ENCODE peak calls at places on chromosomes 2 and 18, in ten cellular contexts. I is neural crest cell; Y is GM19239; X is hypothalamus; J is germinal center; O is globus pallidus; R is activated CD8-positive, alpha-beta memory T cell treated with anti-CD3 and anti-CD28 coated beads, Interleukin-2, amount 50 U/mL, for 48 hours; T is cardiac muscle cell; P is stimulated activated CD8-positive, alpha-beta memory T cell treated with anti-CD3 and anti-CD28 coated beads, Interleukin-15, amount 100 ng/mL, for 1 hour; U is Caki2. M is an unnamed sample.

GRCh38 chr2:134917958-134918517 is 584 bp upstream of the CCNT2 start:
- DNase-seq in I (no peak), T (no peak), Y (peak), U (no peak), O (no peak), R (peak), P (peak), J (peak), X (no peak), M (no peak)

GRCh38 chr2:128390256-128390990 is 71.8 kb upstream of the HS6ST1 start:
- DNase-seq in I (no peak), O (no peak), T (no peak), X (no peak), J (no peak), R (no peak), P (no peak), Y (no peak), U (no peak), M (no peak)

GRCh38 chr2:2121887-2122286 is 209.2 kb downstream of the MYT1L start:
- DNase-seq in Y (no peak), X (no peak), I (no peak), U (no peak), J (no peak), T (no peak), O (no peak), P (no peak), R (no peak), M (no peak)

GRCh38 chr2:39175391-39175790 is 54.5 kb upstream of the SOS1 start:
- DNase-seq in R (no peak), X (no peak), J (no peak), T (no peak), Y (no peak), U (no peak), O (no peak), P (no peak), I (no peak), M (no peak)

GRCh38 chr18:25998461-25998860 is 92.0 kb downstream of the SS18 start:
- DNase-seq in X (no peak), J (no peak), P (no peak), O (no peak), R (no peak), T (no peak), Y (no peak), I (no peak), U (no peak), M (no peak)

GRCh38 chr2:216551234-216551633 is 52.6 kb downstream of the RPL37A start:
- DNase-seq in Y (no peak), J (no peak), T (peak), O (no peak), P (no peak), I (no peak), U (no peak), R (no peak), X (no peak), M (no peak)

GRCh38 chr2:214201892-214202291 is 209.0 kb upstream of the VWC2L start:
- DNase-seq in U (no peak), X (no peak), J (no peak), O (no peak), Y (no peak), P (no peak), I (no peak), R (no peak), T (no peak), M (no peak)

GRCh38 chr18:22223263-22223960 is 54.0 kb downstream of the GATA6 start:
- DNase-seq in Y (no peak), I (no peak), X (no peak), J (no peak), P (no peak), R (no peak), U (peak), T (peak), O (no peak), M (peak)

GRCh38 chr2:112836695-112837117 is at the start of gene IL1B:
- DNase-seq in T (peak), Y (no peak), J (no peak), P (no peak), U (no peak), R (no peak), I (no peak), O (peak), X (no peak), M (no peak)

GRCh38 chr2:215579809-215580208 is 143.9 kb upstream of the FN1 start:
- DNase-seq in J (no peak), X (no peak), I (no peak), T (peak), Y (no peak), U (no peak), O (no peak), R (no peak), P (no peak), M (peak)

GRCh38 chr2:108351889-108352288 is 25.9 kb upstream of the SULT1C4 start:
- DNase-seq in Y (no peak), R (no peak), P (no peak), T (peak), X (no peak), J (no peak), O (no peak), U (no peak), I (no peak), M (no peak)

GRCh38 chr2:209787416-209787815 is 15.8 kb downstream of the UNC80 start:
- DNase-seq in X (no peak), J (no peak), P (no peak), O (no peak), T (no peak), Y (no peak), R (no peak), I (no peak), U (no peak), M (no peak)

GRCh38 chr2:26363958-26364357 is 17.4 kb upstream of the ADGRF3 start:
- DNase-seq in T (no peak), P (no peak), J (no peak), X (no peak), R (no peak), I (no peak), U (no peak), Y (no peak), O (no peak), M (no peak)

GRCh38 chr2:119234021-119235019 is 10.7 kb downstream of the STEAP3 start:
- DNase-seq in R (no peak), O (no peak), U (peak), Y (no peak), X (no peak), J (no peak), P (no peak), I (peak), T (peak), M (no peak)

M was measured in myocyte.